ENCODE peak calls at places on chromosome 1, in seven cellular contexts. X is heart left ventricle, H is body of pancreas, L is IMR-90, P is A549, K is tibial nerve, R is K562. B is an unnamed sample.

GRCh38 chr1:218369688-218370511 is 24.8 kb downstream of the TGFB2 start:
- DNase-seq in P (no peak), X (no peak), K (no peak), R (no peak), H (no peak), L (peak; percentile 86), B (no peak)

GRCh38 chr1:232950919-232951579 is 638 bp downstream of the NTPCR start:
- DNase-seq in L (peak; percentile 17), H (no peak), K (no peak), P (peak; percentile 35), X (no peak), R (peak; percentile 57), B (no peak)

GRCh38 chr1:215824245-215824644 is 257.1 kb downstream of the KCTD3 start:
- DNase-seq in P (no peak), H (no peak), K (no peak), X (no peak), L (peak; percentile 45), R (no peak), B (no peak)

GRCh38 chr1:67970088-67970487 is 80.3 kb downstream of the DIRAS3 start:
- DNase-seq in L (peak; percentile 90), K (no peak), P (no peak), X (no peak), H (no peak), R (no peak), B (no peak)

GRCh38 chr1:214584805-214585766 is 17.9 kb upstream of the CENPF start:
- DNase-seq in P (peak; percentile 41), K (no peak), H (no peak), L (peak; percentile 73), R (peak; percentile 19), X (no peak), B (no peak)

GRCh38 chr1:230864441-230864840 is 3.9 kb downstream of the C1orf198 start:
- DNase-seq in P (no peak), R (no peak), K (no peak), L (no peak), X (no peak), H (no peak), B (peak; percentile 45)

GRCh38 chr1:230058619-230059018 is 8.4 kb upstream of the GALNT2 start:
- DNase-seq in R (no peak), X (no peak), K (no peak), L (no peak), P (no peak), H (no peak), B (no peak)

GRCh38 chr1:176854725-176855433 is 309.6 kb downstream of the ASTN1 start:
- DNase-seq in L (no peak), K (no peak), R (no peak), P (no peak), X (no peak), H (peak; percentile 61), B (no peak)

GRCh38 chr1:6574025-6574620 is 5.7 kb upstream of the ZBTB48 start:
- DNase-seq in H (no peak), P (no peak), R (no peak), L (peak; percentile 39), X (no peak), K (no peak), B (no peak)

GRCh38 chr1:23868848-23869450 is 859 bp upstream of the FUCA1 start:
- DNase-seq in P (peak; percentile 31), K (no peak), H (peak; percentile 28), R (peak; percentile 69), X (no peak), L (no peak), B (no peak)

GRCh38 chr1:23867542-23867952 is 543 bp downstream of the FUCA1 start:
- DNase-seq in H (no peak), P (no peak), L (no peak), R (peak; percentile 64), K (no peak), X (no peak), B (no peak)

GRCh38 chr1:23869818-23870217 is 1.7 kb upstream of the FUCA1 start:
- DNase-seq in H (no peak), K (no peak), R (no peak), P (no peak), X (no peak), L (no peak), B (no peak)

GRCh38 chr1:23865543-23865930 is 2.6 kb downstream of the FUCA1 start:
- DNase-seq in X (no peak), K (no peak), H (peak; percentile 58), L (peak; percentile 18), R (no peak), P (no peak), B (no peak)

DNA sequence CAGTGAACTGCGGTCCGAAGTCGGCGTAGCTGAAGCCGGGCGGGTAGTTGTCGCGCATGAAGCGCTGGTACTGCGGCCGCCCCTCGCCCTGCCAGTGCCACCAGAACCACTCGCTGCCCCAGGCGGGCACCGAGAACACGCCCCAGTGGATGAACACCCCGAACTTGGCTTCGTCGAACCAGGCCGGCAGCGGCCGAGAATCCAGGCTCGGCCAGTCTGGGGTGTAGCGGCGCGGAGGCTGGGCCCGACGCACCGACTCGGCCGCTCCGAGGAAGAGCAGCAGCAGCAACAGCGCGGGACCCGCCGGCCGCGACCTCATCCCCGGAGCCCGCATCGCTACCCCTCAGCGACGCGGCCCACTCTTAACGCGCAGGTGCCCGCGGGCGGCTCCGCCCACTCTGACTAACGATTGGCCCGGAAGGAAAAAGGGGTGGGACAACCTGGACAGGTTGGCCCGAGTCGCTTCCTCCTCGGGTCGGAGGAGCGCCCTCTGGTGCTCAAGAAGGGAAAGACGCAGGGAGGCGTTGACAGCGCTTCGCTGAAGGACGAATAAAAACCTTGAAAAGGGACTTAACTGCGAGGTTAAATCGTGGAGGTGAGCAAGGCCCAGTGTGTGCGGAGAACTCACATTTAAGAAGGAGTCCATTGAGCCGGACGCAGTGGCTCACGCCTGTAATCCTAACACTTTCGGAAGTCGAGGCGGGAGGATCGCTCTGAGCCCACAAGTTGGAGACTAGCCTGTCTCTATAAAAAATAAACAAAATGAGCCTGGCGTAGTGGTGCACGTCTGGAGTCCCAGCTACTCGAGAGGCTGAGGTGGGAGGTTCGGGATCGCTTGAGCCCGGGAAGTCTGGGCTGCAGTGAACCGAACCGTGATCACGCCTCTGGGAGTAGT is at the start of gene FUCA1:
- DNase-seq in L (peak; percentile 77), X (peak; percentile 95), H (peak; percentile 96), R (peak; percentile 99), K (peak; percentile 89), P (peak; percentile 93), B (peak; percentile 91)
- TF ChIP-seq POLR2A in L (no peak), X (no peak), H (peak; percentile 62), R (peak; percentile 66), K (peak; percentile 72), P (peak; percentile 70), B (peak; percentile 71)

GRCh38 chr1:235582130-235582529 is 67.5 kb downstream of the GNG4 start:
- DNase-seq in H (no peak), R (no peak), K (no peak), P (no peak), L (no peak), X (no peak), B (no peak)

GRCh38 chr1:235586992-235587391 is 62.6 kb downstream of the GNG4 start:
- DNase-seq in K (no peak), H (no peak), X (no peak), P (no peak), L (no peak), R (no peak), B (no peak)

GRCh38 chr1:235583511-235584001 is 66.0 kb downstream of the GNG4 start:
- DNase-seq in P (peak; percentile 25), L (no peak), H (no peak), K (no peak), R (no peak), X (no peak), B (no peak)

GRCh38 chr1:235586413-235586812 is 63.2 kb downstream of the GNG4 start:
- DNase-seq in P (no peak), R (no peak), K (no peak), L (no peak), X (no peak), H (no peak), B (no peak)

GRCh38 chr1:235584973-235585372 is 64.6 kb downstream of the GNG4 start:
- DNase-seq in X (no peak), K (no peak), H (no peak), P (no peak), L (no peak), R (no peak), B (no peak)
- H3K27ac ChIP-seq in X (no peak overlapping the region), K (no peak overlapping the region), H (no peak overlapping the region), P (no peak overlapping the region), L (no peak overlapping the region), R (no peak overlapping the region), B (no peak overlapping the region)

GRCh38 chr1:209723761-209724693 is 19.4 kb downstream of the HSD11B1 start:
- DNase-seq in L (no peak), K (no peak), X (no peak), H (no peak), R (no peak), P (no peak), B (no peak)

GRCh38 chr1:209727286-209727685 is 22.6 kb downstream of the HSD11B1 start:
- DNase-seq in X (no peak), P (no peak), L (no peak), K (no peak), R (no peak), H (no peak), B (no peak)

GRCh38 chr1:209732725-209733124 is 23.1 kb upstream of the TRAF3IP3 start:
- DNase-seq in H (no peak), L (no peak), X (no peak), P (no peak), R (no peak), K (no peak), B (no peak)

GRCh38 chr1:209727785-209728184 is 23.1 kb downstream of the HSD11B1 start:
- DNase-seq in K (no peak), X (no peak), P (no peak), R (peak; percentile 18), L (no peak), H (no peak), B (no peak)

GRCh38 chr1:209728466-209728865 is 23.8 kb downstream of the HSD11B1 start:
- DNase-seq in P (no peak), L (no peak), R (no peak), X (no peak), K (no peak), H (no peak), B (no peak)
- TF ChIP-seq CTCF in P (no peak), L (no peak), R (no peak), X (no peak), K (no peak), H (no peak), B (no peak)

DNA sequence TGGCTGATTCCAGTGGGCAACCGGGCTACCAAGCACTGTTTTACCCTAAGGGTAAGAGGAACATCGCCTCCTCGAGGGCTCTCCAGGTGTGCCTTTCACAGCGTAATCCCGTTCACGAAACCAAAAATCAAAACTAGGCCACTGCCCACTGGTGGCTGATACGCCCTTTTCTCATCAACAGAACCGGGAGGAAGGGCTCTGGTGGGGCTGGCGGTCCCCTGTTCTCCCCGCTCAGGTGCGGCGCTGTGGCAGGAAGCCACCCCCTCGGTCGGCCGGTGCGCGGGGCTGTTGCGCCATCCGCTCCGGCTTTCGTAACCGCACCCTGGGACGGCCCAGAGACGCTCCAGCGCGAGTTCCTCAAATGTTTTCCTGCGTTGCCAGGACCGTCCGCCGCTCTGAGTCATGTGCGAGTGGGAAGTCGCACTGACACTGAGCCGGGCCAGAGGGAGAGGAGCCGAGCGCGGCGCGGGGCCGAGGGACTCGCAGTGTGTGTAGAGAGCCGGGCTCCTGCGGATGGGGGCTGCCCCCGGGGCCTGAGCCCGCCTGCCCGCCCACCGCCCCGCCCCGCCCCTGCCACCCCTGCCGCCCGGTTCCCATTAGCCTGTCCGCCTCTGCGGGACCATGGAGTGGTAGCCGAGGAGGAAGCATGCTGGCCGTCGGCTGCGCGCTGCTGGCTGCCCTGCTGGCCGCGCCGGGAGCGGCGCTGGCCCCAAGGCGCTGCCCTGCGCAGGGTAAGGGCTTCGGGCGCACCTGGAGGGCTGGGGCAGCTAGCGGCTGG is at the start of gene IL6R:
- DNase-seq in R (peak; percentile 55), X (peak; percentile 95), H (peak; percentile 93), P (peak; percentile 74), L (peak; percentile 93), K (peak; percentile 90), B (peak; percentile 98)
- TF ChIP-seq POLR2A in R (no peak), X (no peak), H (peak; percentile 67), P (peak; percentile 46), L (peak; percentile 91), K (peak; percentile 69), B (peak; percentile 89)

GRCh38 chr1:111216751-111217150 is 10.8 kb upstream of the CHI3L2 start:
- DNase-seq in K (no peak), P (no peak), L (no peak), X (no peak), R (no peak), H (no peak), B (no peak)
- H3K27ac ChIP-seq in K (peak overlapping the region; percentile 48), P (no peak overlapping the region), L (no peak overlapping the region), X (no peak overlapping the region), R (no peak overlapping the region), H (no peak overlapping the region), B (no peak overlapping the region)